ENCODE peak calls at places on chromosome 7, in eight cellular contexts. Q is mesothelial cell of epicardium; B is mammary epithelial cell; I is skeletal muscle cell; Z is SIG-M5; T is stimulated activated CD8-positive, alpha-beta memory T cell treated with anti-CD3 and anti-CD28 coated beads, Interleukin-12 subunit alpha, Interleukin-12 subunit beta, amount 100 ng/mL, for 1 hour; V is MV-4-11; N is tibial nerve. O is an unnamed sample.

GRCh38 chr7:49630513-49630912 is 142.9 kb upstream of the VWC2 start:
- DNase-seq in Z (no peak), V (no peak), I (no peak), Q (no peak), B (no peak), T (no peak), N (no peak), O (no peak)

GRCh38 chr7:131039355-131039762 is 288.3 kb upstream of the MKLN1 start:
- DNase-seq in Z (no peak), T (no peak), N (no peak), Q (no peak), B (no peak), I (no peak), V (no peak), O (no peak)

GRCh38 chr7:156919132-156919713 is 26.2 kb upstream of the LMBR1 start:
- DNase-seq in B (no peak), V (no peak), T (no peak), N (no peak), I (no peak), Q (no peak), Z (no peak), O (no peak)

GRCh38 chr7:80263321-80263720 is 128.7 kb downstream of the GNAI1 start:
- DNase-seq in B (no peak), I (no peak), T (no peak), Q (no peak), N (no peak), V (no peak), Z (no peak), O (no peak)

GRCh38 chr7:125516194-125516593 is 586.6 kb upstream of the POT1 start:
- DNase-seq in B (no peak), Z (no peak), I (no peak), T (no peak), Q (no peak), N (no peak), V (no peak), O (no peak)

GRCh38 chr7:84336303-84336702 is 141.7 kb upstream of the SEMA3A start:
- DNase-seq in I (peak), B (no peak), T (no peak), V (peak), N (no peak), Z (peak), Q (no peak), O (no peak)

GRCh38 chr7:79822620-79823240 is 311.9 kb upstream of the GNAI1 start:
- DNase-seq in T (no peak), V (no peak), Q (no peak), I (no peak), N (no peak), B (no peak), Z (no peak), O (no peak)

GRCh38 chr7:25196132-25196896 is 32.0 kb downstream of the NPVF start:
- DNase-seq in I (no peak), T (no peak), Z (no peak), N (no peak), B (no peak), Q (no peak), V (no peak), O (no peak)

GRCh38 chr7:143042159-143042820 is 9.9 kb upstream of the OR6V1 start:
- DNase-seq in B (no peak), Z (no peak), N (no peak), Q (no peak), V (no peak), I (no peak), T (no peak), O (no peak)

GRCh38 chr7:50640256-50640655 is 75.1 kb upstream of the DDC start:
- DNase-seq in N (no peak), B (no peak), I (no peak), Z (no peak), V (no peak), Q (no peak), T (no peak), O (no peak)

GRCh38 chr7:16034353-16034752 is 347.9 kb upstream of the MEOX2 start:
- DNase-seq in Q (no peak), B (peak), N (no peak), I (peak), Z (no peak), T (no peak), V (no peak), O (peak)

GRCh38 chr7:41027428-41028115 is 675.3 kb downstream of the INHBA start:
- DNase-seq in T (no peak), V (no peak), I (peak), B (peak), Q (no peak), Z (no peak), N (no peak), O (peak)

GRCh38 chr7:115217373-115217772 is 295.5 kb downstream of the MDFIC start:
- DNase-seq in Z (no peak), Q (no peak), B (no peak), I (no peak), V (no peak), N (no peak), T (no peak), O (peak)

GRCh38 chr7:157851501-157852067 is 514.8 kb downstream of the DNAJB6 start:
- DNase-seq in N (peak), Q (no peak), Z (peak), T (peak), I (no peak), B (no peak), V (peak), O (peak)

O was measured in RWPE1.